ENCODE peak calls at places on chromosomes 5 and 9, in nine cellular contexts. One of them, this sample, is unnamed.

GRCh38 chr9:89213481-89213880 is 34.9 kb upstream of the SHC3 start:
- DNase-seq in adrenal gland: no peak
- DNase-seq in endothelial cell: no peak
- DNase-seq in B cell: no peak
- DNase-seq in GM13976: no peak
- DNase-seq in tibial nerve: no peak
- DNase-seq in heart left ventricle: no peak
- DNase-seq in AG09309: no peak
- DNase-seq in A549: no peak
- DNase-seq in this sample: no peak

GRCh38 chr9:131214457-131214856 is 61.9 kb downstream of the FAM78A start:
- DNase-seq in adrenal gland: no peak
- DNase-seq in B cell: no peak
- DNase-seq in AG09309: no peak
- DNase-seq in endothelial cell: no peak
- DNase-seq in GM13976: no peak
- DNase-seq in heart left ventricle: no peak
- DNase-seq in tibial nerve: no peak
- DNase-seq in A549: no peak
- DNase-seq in this sample: no peak

GRCh38 chr9:113131689-113132151 is 19.1 kb upstream of the SLC31A2 start:
- DNase-seq in heart left ventricle: no peak
- DNase-seq in endothelial cell: peak; percentile 42
- DNase-seq in A549: no peak
- DNase-seq in B cell: no peak
- DNase-seq in GM13976: no peak
- DNase-seq in AG09309: no peak
- DNase-seq in adrenal gland: no peak
- DNase-seq in tibial nerve: no peak
- DNase-seq in this sample: peak; percentile 24

GRCh38 chr9:114086009-114086408 is 7.9 kb upstream of the AMBP start:
- DNase-seq in GM13976: no peak
- DNase-seq in tibial nerve: no peak
- DNase-seq in B cell: peak; percentile 20
- DNase-seq in heart left ventricle: no peak
- DNase-seq in A549: no peak
- DNase-seq in AG09309: no peak
- DNase-seq in adrenal gland: peak; percentile 5
- DNase-seq in endothelial cell: no peak
- DNase-seq in this sample: no peak

GRCh38 chr5:58985759-58986158 is 402.9 kb downstream of the RAB3C start:
- DNase-seq in endothelial cell: no peak
- DNase-seq in AG09309: no peak
- DNase-seq in A549: no peak
- DNase-seq in adrenal gland: no peak
- DNase-seq in heart left ventricle: no peak
- DNase-seq in tibial nerve: no peak
- DNase-seq in B cell: no peak
- DNase-seq in GM13976: no peak
- DNase-seq in this sample: no peak

GRCh38 chr5:117652640-117653280 is 1078.1 kb upstream of the SEMA6A start:
- DNase-seq in A549: no peak
- DNase-seq in heart left ventricle: no peak
- DNase-seq in B cell: no peak
- DNase-seq in GM13976: no peak
- DNase-seq in AG09309: no peak
- DNase-seq in endothelial cell: no peak
- DNase-seq in adrenal gland: no peak
- DNase-seq in tibial nerve: no peak
- DNase-seq in this sample: no peak

GRCh38 chr5:94544784-94545318 is 73.6 kb downstream of the KIAA0825 start:
- DNase-seq in heart left ventricle: peak; percentile 31
- DNase-seq in endothelial cell: no peak
- DNase-seq in B cell: no peak
- DNase-seq in tibial nerve: no peak
- DNase-seq in adrenal gland: no peak
- DNase-seq in GM13976: no peak
- DNase-seq in AG09309: no peak
- DNase-seq in A549: no peak
- DNase-seq in this sample: no peak

GRCh38 chr9:93217706-93218105 is 33.8 kb downstream of the WNK2 start:
- DNase-seq in AG09309: no peak
- DNase-seq in GM13976: no peak
- DNase-seq in adrenal gland: no peak
- DNase-seq in heart left ventricle: no peak
- DNase-seq in endothelial cell: no peak
- DNase-seq in tibial nerve: no peak
- DNase-seq in A549: no peak
- DNase-seq in B cell: no peak
- DNase-seq in this sample: no peak

GRCh38 chr9:124685217-124685616 is 85.9 kb downstream of the NR6A1 start:
- DNase-seq in GM13976: no peak
- DNase-seq in A549: no peak
- DNase-seq in adrenal gland: peak; percentile 42
- DNase-seq in B cell: no peak
- DNase-seq in heart left ventricle: no peak
- DNase-seq in AG09309: no peak
- DNase-seq in tibial nerve: no peak
- DNase-seq in endothelial cell: no peak
- DNase-seq in this sample: no peak

GRCh38 chr9:127121628-127122175 is 733 bp downstream of the ANGPTL2 start:
- DNase-seq in heart left ventricle: no peak
- DNase-seq in A549: no peak
- DNase-seq in B cell: no peak
- DNase-seq in AG09309: no peak
- DNase-seq in adrenal gland: no peak
- DNase-seq in GM13976: no peak
- DNase-seq in endothelial cell: no peak
- DNase-seq in tibial nerve: no peak
- DNase-seq in this sample: no peak

GRCh38 chr9:123069010-123069481 is 35.6 kb downstream of the GPR21 start:
- DNase-seq in tibial nerve: no peak
- DNase-seq in AG09309: peak; percentile 96
- DNase-seq in GM13976: no peak
- DNase-seq in B cell: no peak
- DNase-seq in heart left ventricle: no peak
- DNase-seq in adrenal gland: no peak
- DNase-seq in endothelial cell: no peak
- DNase-seq in A549: no peak
- DNase-seq in this sample: no peak

GRCh38 chr9:109755040-109755439 is 25.0 kb upstream of the PALM2AKAP2 start:
- DNase-seq in B cell: no peak
- DNase-seq in A549: no peak
- DNase-seq in heart left ventricle: no peak
- DNase-seq in adrenal gland: no peak
- DNase-seq in endothelial cell: no peak
- DNase-seq in tibial nerve: no peak
- DNase-seq in GM13976: no peak
- DNase-seq in AG09309: no peak
- DNase-seq in this sample: no peak

GRCh38 chr5:126115230-126115629 is 308.0 kb upstream of the GRAMD2B start:
- DNase-seq in B cell: no peak
- DNase-seq in endothelial cell: no peak
- DNase-seq in AG09309: no peak
- DNase-seq in heart left ventricle: no peak
- DNase-seq in adrenal gland: no peak
- DNase-seq in tibial nerve: no peak
- DNase-seq in GM13976: no peak
- DNase-seq in A549: no peak
- DNase-seq in this sample: no peak

GRCh38 chr5:59832577-59833301 is 60.8 kb downstream of the PDE4D start:
- DNase-seq in GM13976: no peak
- DNase-seq in tibial nerve: no peak
- DNase-seq in endothelial cell: no peak
- DNase-seq in AG09309: no peak
- DNase-seq in adrenal gland: no peak
- DNase-seq in B cell: no peak
- DNase-seq in A549: no peak
- DNase-seq in heart left ventricle: no peak
- DNase-seq in this sample: no peak

GRCh38 chr9:133263557-133263956 is 11.4 kb downstream of the ABO start:
- DNase-seq in heart left ventricle: no peak
- DNase-seq in endothelial cell: no peak
- DNase-seq in GM13976: no peak
- DNase-seq in A549: no peak
- DNase-seq in B cell: peak; percentile 15
- DNase-seq in adrenal gland: no peak
- DNase-seq in tibial nerve: no peak
- DNase-seq in AG09309: no peak
- DNase-seq in this sample: no peak

GRCh38 chr9:133261753-133262120 is 13.3 kb downstream of the ABO start:
- DNase-seq in AG09309: no peak
- DNase-seq in adrenal gland: no peak
- DNase-seq in A549: no peak
- DNase-seq in GM13976: no peak
- DNase-seq in tibial nerve: no peak
- DNase-seq in heart left ventricle: no peak
- DNase-seq in B cell: peak; percentile 7
- DNase-seq in endothelial cell: no peak
- DNase-seq in this sample: no peak

GRCh38 chr9:133261103-133261752 is 13.8 kb downstream of the ABO start:
- DNase-seq in endothelial cell: no peak
- DNase-seq in AG09309: no peak
- DNase-seq in heart left ventricle: no peak
- DNase-seq in B cell: peak; percentile 28
- DNase-seq in tibial nerve: no peak
- DNase-seq in adrenal gland: no peak
- DNase-seq in A549: no peak
- DNase-seq in GM13976: no peak
- DNase-seq in this sample: no peak

GRCh38 chr9:133262226-133262625 is 12.8 kb downstream of the ABO start:
- DNase-seq in GM13976: no peak
- DNase-seq in tibial nerve: no peak
- DNase-seq in B cell: peak; percentile 13
- DNase-seq in AG09309: no peak
- DNase-seq in adrenal gland: no peak
- DNase-seq in endothelial cell: no peak
- DNase-seq in A549: no peak
- DNase-seq in heart left ventricle: no peak
- DNase-seq in this sample: no peak

GRCh38 chr9:133264235-133264764 is 10.7 kb downstream of the ABO start:
- DNase-seq in adrenal gland: no peak
- DNase-seq in A549: no peak
- DNase-seq in GM13976: no peak
- DNase-seq in B cell: no peak
- DNase-seq in endothelial cell: no peak
- DNase-seq in tibial nerve: no peak
- DNase-seq in heart left ventricle: no peak
- DNase-seq in AG09309: no peak
- DNase-seq in this sample: no peak
- TF ChIP-seq CTCF in adrenal gland: no peak
- TF ChIP-seq CTCF in A549: no peak
- TF ChIP-seq CTCF in GM13976: no peak
- TF ChIP-seq CTCF in B cell: no peak
- TF ChIP-seq CTCF in endothelial cell: no peak
- TF ChIP-seq CTCF in tibial nerve: no peak
- TF ChIP-seq CTCF in heart left ventricle: no peak
- TF ChIP-seq CTCF in AG09309: no peak
- TF ChIP-seq CTCF in this sample: no peak

GRCh38 chr5:149345892-149346222 is 558 bp downstream of the GRPEL2 start:
- DNase-seq in tibial nerve: no peak
- DNase-seq in B cell: no peak
- DNase-seq in A549: peak; percentile 23
- DNase-seq in adrenal gland: no peak
- DNase-seq in heart left ventricle: no peak
- DNase-seq in AG09309: no peak
- DNase-seq in GM13976: peak; percentile 39
- DNase-seq in endothelial cell: no peak
- DNase-seq in this sample: peak; percentile 29

GRCh38 chr5:149348463-149348862 is 3.2 kb downstream of the GRPEL2 start:
- DNase-seq in AG09309: no peak
- DNase-seq in B cell: no peak
- DNase-seq in adrenal gland: no peak
- DNase-seq in endothelial cell: no peak
- DNase-seq in heart left ventricle: no peak
- DNase-seq in GM13976: no peak
- DNase-seq in tibial nerve: no peak
- DNase-seq in A549: no peak
- DNase-seq in this sample: no peak

GRCh38 chr5:149349382-149349781 is 4.1 kb downstream of the GRPEL2 start:
- DNase-seq in A549: no peak
- DNase-seq in B cell: no peak
- DNase-seq in adrenal gland: no peak
- DNase-seq in AG09309: no peak
- DNase-seq in GM13976: no peak
- DNase-seq in tibial nerve: no peak
- DNase-seq in heart left ventricle: no peak
- DNase-seq in endothelial cell: no peak
- DNase-seq in this sample: no peak

GRCh38 chr5:149341846-149342245 is 3.5 kb upstream of the GRPEL2 start:
- DNase-seq in endothelial cell: no peak
- DNase-seq in B cell: no peak
- DNase-seq in heart left ventricle: no peak
- DNase-seq in A549: no peak
- DNase-seq in GM13976: no peak
- DNase-seq in AG09309: no peak
- DNase-seq in adrenal gland: no peak
- DNase-seq in tibial nerve: no peak
- DNase-seq in this sample: no peak

GRCh38 chr5:149345147-149345891 is at the start of gene GRPEL2:
- DNase-seq in A549: peak; percentile 98
- DNase-seq in heart left ventricle: peak; percentile 98
- DNase-seq in endothelial cell: peak; percentile 92
- DNase-seq in AG09309: peak; percentile 89
- DNase-seq in adrenal gland: peak; percentile 97
- DNase-seq in tibial nerve: peak; percentile 87
- DNase-seq in B cell: peak; percentile 93
- DNase-seq in GM13976: peak; percentile 96
- DNase-seq in this sample: peak; percentile 97
- TF ChIP-seq CTCF in A549: peak; percentile 8
- TF ChIP-seq CTCF in heart left ventricle: no peak
- TF ChIP-seq CTCF in endothelial cell: no peak
- TF ChIP-seq CTCF in AG09309: no peak
- TF ChIP-seq CTCF in adrenal gland: no peak
- TF ChIP-seq CTCF in tibial nerve: no peak
- TF ChIP-seq CTCF in B cell: no peak
- TF ChIP-seq CTCF in GM13976: no peak
- TF ChIP-seq CTCF in this sample: no peak

GRCh38 chr5:36240779-36241635 is 718 bp downstream of the NADK2 start:
- DNase-seq in B cell: peak; percentile 62
- DNase-seq in tibial nerve: peak; percentile 23
- DNase-seq in AG09309: no peak
- DNase-seq in GM13976: peak; percentile 69
- DNase-seq in A549: peak; percentile 60
- DNase-seq in heart left ventricle: peak; percentile 65
- DNase-seq in endothelial cell: peak; percentile 71
- DNase-seq in adrenal gland: peak; percentile 68
- DNase-seq in this sample: peak; percentile 54
- TF ChIP-seq CTCF in B cell: no peak
- TF ChIP-seq CTCF in tibial nerve: no peak
- TF ChIP-seq CTCF in AG09309: no peak
- TF ChIP-seq CTCF in GM13976: no peak
- TF ChIP-seq CTCF in A549: no peak
- TF ChIP-seq CTCF in heart left ventricle: no peak
- TF ChIP-seq CTCF in endothelial cell: no peak
- TF ChIP-seq CTCF in adrenal gland: no peak
- TF ChIP-seq CTCF in this sample: no peak

DNA sequence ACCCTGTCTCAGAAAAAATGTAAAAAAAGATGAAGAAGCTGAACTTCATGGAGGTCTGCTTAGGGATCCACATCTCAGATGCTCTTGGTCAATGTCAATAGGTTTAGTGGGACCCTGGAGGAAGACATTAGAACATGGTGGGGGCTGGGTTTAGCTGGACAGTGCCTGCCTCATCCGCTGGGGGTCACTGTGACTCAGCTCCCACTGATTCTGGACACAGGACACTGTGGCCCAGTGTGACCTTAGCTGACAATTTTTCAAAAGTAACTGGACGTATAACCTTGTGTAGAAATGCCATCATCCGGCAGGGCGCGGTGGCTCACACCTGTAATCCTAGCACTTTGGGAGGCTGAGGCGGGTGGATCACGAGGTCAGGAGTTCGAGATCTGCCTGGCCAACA is 7.3 kb upstream of the HNRNPAB start:
- DNase-seq in tibial nerve: no peak
- DNase-seq in A549: no peak
- DNase-seq in heart left ventricle: no peak
- DNase-seq in GM13976: no peak
- DNase-seq in AG09309: no peak
- DNase-seq in B cell: no peak
- DNase-seq in endothelial cell: peak; percentile 55
- DNase-seq in adrenal gland: peak; percentile 49
- DNase-seq in this sample: no peak
- TF ChIP-seq CTCF in tibial nerve: no peak
- TF ChIP-seq CTCF in A549: peak; percentile 14
- TF ChIP-seq CTCF in heart left ventricle: peak; percentile 13
- TF ChIP-seq CTCF in GM13976: peak; percentile 29
- TF ChIP-seq CTCF in AG09309: peak; percentile 34
- TF ChIP-seq CTCF in B cell: no peak
- TF ChIP-seq CTCF in endothelial cell: peak; percentile 52
- TF ChIP-seq CTCF in adrenal gland: peak; percentile 43
- TF ChIP-seq CTCF in this sample: no peak

This sample was measured in activated CD8-positive, alpha-beta T cell treated with anti-CD3 and anti-CD28 coated beads for 36 hours.